ENCODE peak calls at places on chromosomes 7 and 10, in four cellular contexts. K, R, B and I are unnamed samples.

GRCh38 chr7:50562126-50562525 is 3.1 kb downstream of the DDC start:
- DNase-seq in K (no peak), R (no peak), B (no peak), I (peak)

GRCh38 chr10:22321831-22322662 is 1.1 kb downstream of the BMI1 start:
- DNase-seq in K (no peak), R (no peak), B (peak), I (peak)

GRCh38 chr7:26667514-26668133 is 196.8 kb downstream of the SKAP2 start:
- DNase-seq in K (peak), R (peak), B (peak), I (peak)

GRCh38 chr10:100184426-100185219 is 1.2 kb downstream of the ERLIN1 start:
- DNase-seq in K (no peak), R (peak), B (peak), I (no peak)

GRCh38 chr7:74015670-74016069 is 12.3 kb upstream of the ELN start:
- DNase-seq in K (no peak), R (no peak), B (no peak), I (no peak)

GRCh38 chr10:104139221-104139620 is 17.2 kb downstream of the SFR1 start:
- DNase-seq in K (no peak), R (no peak), B (no peak), I (no peak)

GRCh38 chr7:152871005-152871677 is 111.6 kb downstream of the ACTR3B start:
- DNase-seq in K (no peak), R (no peak), B (no peak), I (no peak)

GRCh38 chr10:44924261-44925040 is 13.3 kb downstream of the TMEM72 start:
- DNase-seq in K (no peak), R (no peak), B (no peak), I (no peak)

GRCh38 chr7:46725838-46726237 is 804.8 kb upstream of the IGFBP3 start:
- DNase-seq in K (no peak), R (no peak), B (no peak), I (no peak)

GRCh38 chr7:5424689-5425506 is 1.3 kb upstream of the TNRC18 start:
- DNase-seq in K (no peak), R (peak), B (peak), I (no peak)

GRCh38 chr10:82953909-82954308 is 1078.9 kb downstream of the NRG3 start:
- DNase-seq in K (no peak), R (no peak), B (no peak), I (no peak)

GRCh38 chr7:19107392-19108147 is 9.9 kb downstream of the TWIST1 start:
- DNase-seq in K (no peak), R (no peak), B (no peak), I (peak)

GRCh38 chr7:84258628-84259027 is 64.0 kb upstream of the SEMA3A start:
- DNase-seq in K (no peak), R (no peak), B (no peak), I (no peak)

GRCh38 chr10:1662361-1663025 is 74.8 kb downstream of the ADARB2 start:
- DNase-seq in K (no peak), R (no peak), B (no peak), I (no peak)

GRCh38 chr7:121061826-121062582 is 73.5 kb downstream of the CPED1 start:
- DNase-seq in K (no peak), R (no peak), B (no peak), I (no peak)

GRCh38 chr10:94129393-94130130 is 135.8 kb downstream of the PLCE1 start:
- DNase-seq in K (no peak), R (no peak), B (no peak), I (no peak)

GRCh38 chr7:105015631-105015965 is 1.6 kb downstream of the KMT2E start:
- DNase-seq in K (no peak), R (no peak), B (peak), I (no peak)

GRCh38 chr10:35707642-35708425 is 65.7 kb upstream of the FZD8 start:
- DNase-seq in K (no peak), R (no peak), B (no peak), I (no peak)

GRCh38 chr10:64115913-64116643 is 594.9 kb downstream of the REEP3 start:
- DNase-seq in K (no peak), R (no peak), B (no peak), I (peak)

GRCh38 chr10:114885430-114885829 is 52.6 kb upstream of the TRUB1 start:
- DNase-seq in K (no peak), R (no peak), B (no peak), I (no peak)

GRCh38 chr10:112835933-112836564 is 114.0 kb upstream of the TCF7L2 start:
- DNase-seq in K (no peak), R (peak), B (no peak), I (no peak)

GRCh38 chr7:77226357-77226839 is 26.8 kb upstream of the FGL2 start:
- DNase-seq in K (no peak), R (no peak), B (no peak), I (no peak)

GRCh38 chr10:21712975-21713374 is 178.9 kb downstream of the MLLT10 start:
- DNase-seq in K (no peak), R (no peak), B (no peak), I (no peak)

GRCh38 chr10:93991596-93992284 is 2.0 kb upstream of the PLCE1 start:
- DNase-seq in K (no peak), R (peak), B (no peak), I (peak)

GRCh38 chr7:47574473-47575328 is 7.2 kb downstream of the TNS3 start:
- DNase-seq in K (peak), R (peak), B (no peak), I (no peak)

GRCh38 chr7:41979834-41980307 is 257.1 kb downstream of the GLI3 start:
- DNase-seq in K (no peak), R (peak), B (peak), I (peak)

GRCh38 chr7:77696643-77697534 is 630 bp downstream of the RSBN1L start:
- DNase-seq in K (no peak), R (peak), B (peak), I (peak)

GRCh38 chr7:137874390-137874789 is 27.6 kb upstream of the DGKI start:
- DNase-seq in K (no peak), R (no peak), B (no peak), I (no peak)

GRCh38 chr10:128180843-128181242 is 54.6 kb upstream of the MKI67 start:
- DNase-seq in K (no peak), R (no peak), B (no peak), I (no peak)

GRCh38 chr7:36312064-36312914 is 77.4 kb upstream of the ANLN start:
- DNase-seq in K (no peak), R (peak), B (peak), I (peak)

GRCh38 chr10:23293145-23293724 is 51.4 kb downstream of the C10orf67 start:
- DNase-seq in K (peak), R (peak), B (peak), I (peak)

GRCh38 chr7:104275900-104276299 is 52.5 kb upstream of the LHFPL3 start:
- DNase-seq in K (no peak), R (peak), B (no peak), I (no peak)

GRCh38 chr7:18552943-18553584 is 57.5 kb downstream of the HDAC9 start:
- DNase-seq in K (no peak), R (no peak), B (no peak), I (no peak)

GRCh38 chr7:140719711-140720110 is 23.2 kb downstream of the NDUFB2 start:
- DNase-seq in K (peak), R (no peak), B (no peak), I (no peak)

GRCh38 chr7:81499262-81500116 is 270.4 kb downstream of the HGF start:
- DNase-seq in K (peak), R (peak), B (no peak), I (no peak)

GRCh38 chr10:12636585-12636984 is 287.2 kb downstream of the CAMK1D start:
- DNase-seq in K (no peak), R (no peak), B (no peak), I (no peak)

GRCh38 chr7:23925088-23925487 is 215.1 kb downstream of the STK31 start:
- DNase-seq in K (no peak), R (no peak), B (no peak), I (no peak)
- TF ChIP-seq NR2C2 in K (no peak), R (no peak), B (no peak), I (no peak)

DNA sequence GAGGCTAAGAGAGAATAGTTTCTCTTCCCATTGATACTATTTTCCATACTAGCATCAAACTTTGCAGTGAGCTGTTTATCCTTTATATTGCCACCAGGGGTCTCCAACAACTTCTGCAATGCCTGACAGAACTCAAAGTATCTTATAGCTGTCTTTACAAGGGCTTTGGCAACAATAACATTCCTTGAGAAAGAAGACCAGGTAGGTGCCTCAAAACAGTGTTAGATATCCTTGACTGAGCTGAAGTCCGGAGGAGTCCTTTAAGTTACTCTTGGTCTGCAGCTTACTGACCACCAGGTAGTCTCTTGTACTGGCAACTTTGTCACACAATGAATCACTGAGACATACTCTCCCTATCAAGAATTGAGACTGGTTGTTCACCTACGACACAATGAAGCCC is 30.0 kb upstream of the TES start:
- DNase-seq in K (no peak), R (peak), B (peak), I (no peak)
- TF ChIP-seq ESRRA in K (no peak), R (no peak), B (no peak), I (no peak)

GRCh38 chr10:16521311-16522016 is at the start of gene C1QL3:
- DNase-seq in K (no peak), R (no peak), B (no peak), I (peak)
- TF ChIP-seq NR2C2 in K (no peak), R (no peak), B (no peak), I (no peak)

GRCh38 chr10:13957856-13958255 is 371.1 kb downstream of the PRPF18 start:
- DNase-seq in K (no peak), R (no peak), B (no peak), I (no peak)

GRCh38 chr10:13955426-13955825 is 368.7 kb downstream of the PRPF18 start:
- DNase-seq in K (no peak), R (no peak), B (no peak), I (no peak)

GRCh38 chr10:13953371-13953770 is 366.6 kb downstream of the PRPF18 start:
- DNase-seq in K (no peak), R (no peak), B (no peak), I (no peak)

GRCh38 chr10:13959443-13960359 is 371.0 kb downstream of the FRMD4A start:
- DNase-seq in K (no peak), R (no peak), B (no peak), I (no peak)

DNA sequence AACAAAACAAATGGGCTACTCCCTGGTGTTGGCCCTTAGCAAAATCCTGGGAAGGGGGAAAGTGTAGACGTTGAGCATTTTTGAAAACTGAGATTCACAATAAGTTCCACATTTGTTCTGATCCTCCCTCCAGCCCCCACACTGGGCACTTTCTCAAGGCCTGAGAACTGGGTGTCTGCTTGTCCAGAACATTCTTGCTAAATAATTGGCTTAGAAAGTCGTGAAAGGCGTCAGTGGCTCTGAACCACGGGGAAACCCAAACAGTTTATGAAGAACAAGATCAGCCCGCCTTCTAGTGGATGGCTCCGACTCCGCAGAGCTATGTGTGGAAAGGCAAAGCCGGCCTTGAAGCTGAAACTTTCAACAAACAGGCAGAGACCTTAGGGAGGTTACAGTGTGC is 370.1 kb downstream of the PRPF18 start:
- DNase-seq in K (no peak), R (peak), B (no peak), I (no peak)
- TF ChIP-seq ESRRA in K (no peak), R (no peak), B (no peak), I (no peak)

GRCh38 chr7:151384352-151384697 is 25.5 kb downstream of the WDR86 start:
- DNase-seq in K (no peak), R (no peak), B (no peak), I (no peak)
- TF ChIP-seq NR2C2 in K (no peak), R (no peak), B (no peak), I (no peak)

GRCh38 chr10:69815099-69815498 is 13.4 kb downstream of the COL13A1 start:
- DNase-seq in K (no peak), R (no peak), B (no peak), I (no peak)

GRCh38 chr10:69818676-69819239 is 17.1 kb downstream of the COL13A1 start:
- DNase-seq in K (no peak), R (no peak), B (no peak), I (no peak)

GRCh38 chr10:69814251-69814650 is 12.5 kb downstream of the COL13A1 start:
- DNase-seq in K (no peak), R (no peak), B (no peak), I (no peak)

GRCh38 chr10:69816963-69817605 is 15.4 kb downstream of the COL13A1 start:
- DNase-seq in K (no peak), R (no peak), B (no peak), I (no peak)

GRCh38 chr10:69816536-69816935 is 14.8 kb downstream of the COL13A1 start:
- DNase-seq in K (no peak), R (no peak), B (no peak), I (no peak)
- TF ChIP-seq ESRRA in K (no peak), R (no peak), B (no peak), I (no peak)

GRCh38 chr7:44381494-44382220 is 56.3 kb upstream of the CAMK2B start:
- DNase-seq in K (no peak), R (no peak), B (no peak), I (no peak)
- TF ChIP-seq NR2C2 in K (no peak), R (no peak), B (no peak), I (no peak)

GRCh38 chr10:10438335-10439123 is 579.1 kb upstream of the CELF2 start:
- DNase-seq in K (no peak), R (no peak), B (no peak), I (no peak)

GRCh38 chr10:10432306-10433035 is 585.2 kb upstream of the CELF2 start:
- DNase-seq in K (no peak), R (no peak), B (no peak), I (no peak)

GRCh38 chr10:10431422-10432066 is 586.1 kb upstream of the CELF2 start:
- DNase-seq in K (no peak), R (no peak), B (no peak), I (no peak)

DNA sequence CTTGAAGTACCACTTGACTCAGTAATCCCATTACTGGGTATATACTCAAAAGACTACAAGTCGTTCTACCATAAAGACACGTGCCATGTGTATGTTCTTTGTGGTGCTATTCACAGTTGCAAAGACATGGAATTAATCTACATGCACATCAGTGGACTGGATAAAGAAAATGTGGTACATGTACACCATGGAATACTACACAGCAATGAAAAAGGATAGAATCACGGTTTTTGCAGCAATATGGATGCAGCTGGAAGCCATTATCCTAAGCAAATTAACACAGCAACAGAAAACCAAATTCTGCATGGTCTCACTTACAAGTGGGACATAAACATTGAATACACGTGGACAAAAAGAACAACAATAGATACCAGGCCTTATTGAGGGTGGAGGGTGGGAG is 583.4 kb upstream of the CELF2 start:
- DNase-seq in K (no peak), R (no peak), B (no peak), I (no peak)
- TF ChIP-seq ESRRA in K (no peak), R (no peak), B (no peak), I (no peak)